ENCODE peak calls at places on chromosomes 11 and 22, in nine cellular contexts. C, V, N, L, S, R, H, Z and B are unnamed samples.

GRCh38 chr22:36258750-36259619 is 6.1 kb downstream of the APOL1 start:
- DNase-seq in C (no peak), V (no peak), N (no peak), L (no peak), S (no peak), R (peak), H (no peak), Z (no peak), B (no peak)

GRCh38 chr22:46374663-46375474 is 39.4 kb downstream of the TRMU start:
- DNase-seq in C (no peak), V (no peak), N (no peak), L (no peak), S (peak), R (no peak), H (no peak), Z (no peak), B (no peak)

GRCh38 chr11:64649304-64649703 is 58.3 kb downstream of the SLC22A12 start:
- DNase-seq in C (no peak), V (no peak), N (peak), L (no peak), S (no peak), R (peak), H (peak), Z (no peak), B (no peak)

GRCh38 chr22:37624017-37624365 is 15.4 kb downstream of the GGA1 start:
- DNase-seq in C (no peak), V (no peak), N (no peak), L (no peak), S (no peak), R (no peak), H (no peak), Z (no peak), B (no peak)

GRCh38 chr11:128859563-128860441 is 7.3 kb downstream of the KCNJ1 start:
- DNase-seq in C (peak), V (peak), N (no peak), L (peak), S (peak), R (peak), H (peak), Z (no peak), B (no peak)

GRCh38 chr22:39629851-39630250 is 59.3 kb downstream of the CACNA1I start:
- DNase-seq in C (no peak), V (no peak), N (no peak), L (no peak), S (no peak), R (no peak), H (no peak), Z (no peak), B (no peak)

GRCh38 chr11:68312117-68312779 is at the start of gene LRP5:
- DNase-seq in C (no peak), V (no peak), N (peak), L (no peak), S (no peak), R (peak), H (no peak), Z (no peak), B (no peak)

GRCh38 chr11:84817998-84818397 is 809.1 kb downstream of the DLG2 start:
- DNase-seq in C (peak), V (no peak), N (peak), L (no peak), S (no peak), R (no peak), H (no peak), Z (no peak), B (peak)

GRCh38 chr11:67438121-67438902 is 830 bp upstream of the PTPRCAP start:
- DNase-seq in C (no peak), V (peak), N (no peak), L (no peak), S (peak), R (no peak), H (no peak), Z (no peak), B (no peak)

GRCh38 chr11:102680945-102681344 is 24.6 kb downstream of the MMP27 start:
- DNase-seq in C (no peak), V (no peak), N (no peak), L (no peak), S (no peak), R (no peak), H (no peak), Z (no peak), B (no peak)